ENCODE peak calls at places on chromosome 15, in eight cellular contexts. One of them, this sample, is unnamed.
A peak's percentile ranks its signal among the peaks of the same experiment; 100 is the strongest.

GRCh38 chr15:44537728-44538240 is 837 bp downstream of the EIF3J start:
- DNase-seq in cardiac muscle cell: no peak
- DNase-seq in AG09309: no peak
- DNase-seq in GM12865: peak; percentile 44
- DNase-seq in PC-3: peak; percentile 36
- DNase-seq in mucosa of descending colon: no peak
- DNase-seq in heart left ventricle: no peak
- DNase-seq in esophagus squamous epithelium: no peak
- DNase-seq in this sample: no peak

GRCh38 chr15:53036641-53037040 is 246.5 kb upstream of the ONECUT1 start:
- DNase-seq in cardiac muscle cell: no peak
- DNase-seq in AG09309: no peak
- DNase-seq in GM12865: no peak
- DNase-seq in PC-3: no peak
- DNase-seq in mucosa of descending colon: no peak
- DNase-seq in heart left ventricle: no peak
- DNase-seq in esophagus squamous epithelium: no peak
- DNase-seq in this sample: no peak

GRCh38 chr15:82018201-82018600 is 27.6 kb downstream of the MEX3B start:
- DNase-seq in cardiac muscle cell: no peak
- DNase-seq in AG09309: no peak
- DNase-seq in GM12865: no peak
- DNase-seq in PC-3: no peak
- DNase-seq in mucosa of descending colon: no peak
- DNase-seq in heart left ventricle: no peak
- DNase-seq in esophagus squamous epithelium: no peak
- DNase-seq in this sample: no peak

GRCh38 chr15:65328506-65329297 is 24.2 kb downstream of the RNU5B-1 start:
- DNase-seq in cardiac muscle cell: no peak
- DNase-seq in AG09309: no peak
- DNase-seq in GM12865: no peak
- DNase-seq in PC-3: no peak
- DNase-seq in mucosa of descending colon: no peak
- DNase-seq in heart left ventricle: no peak
- DNase-seq in esophagus squamous epithelium: no peak
- DNase-seq in this sample: no peak

GRCh38 chr15:25967120-25967519 is 104.0 kb upstream of the ATP10A start:
- DNase-seq in cardiac muscle cell: no peak
- DNase-seq in AG09309: no peak
- DNase-seq in GM12865: no peak
- DNase-seq in PC-3: peak; percentile 66
- DNase-seq in mucosa of descending colon: no peak
- DNase-seq in heart left ventricle: no peak
- DNase-seq in esophagus squamous epithelium: no peak
- DNase-seq in this sample: no peak

GRCh38 chr15:100211855-100212850 is 129.6 kb downstream of the ADAMTS17 start:
- DNase-seq in cardiac muscle cell: peak; percentile 55
- DNase-seq in AG09309: no peak
- DNase-seq in GM12865: no peak
- DNase-seq in PC-3: peak; percentile 32
- DNase-seq in mucosa of descending colon: peak; percentile 71
- DNase-seq in heart left ventricle: no peak
- DNase-seq in esophagus squamous epithelium: no peak
- DNase-seq in this sample: peak; percentile 48

GRCh38 chr15:100111103-100112060 is 230.4 kb downstream of the ADAMTS17 start:
- DNase-seq in cardiac muscle cell: no peak
- DNase-seq in AG09309: peak; percentile 59
- DNase-seq in GM12865: no peak
- DNase-seq in PC-3: peak; percentile 85
- DNase-seq in mucosa of descending colon: no peak
- DNase-seq in heart left ventricle: peak; percentile 76
- DNase-seq in esophagus squamous epithelium: no peak
- DNase-seq in this sample: peak; percentile 58

GRCh38 chr15:23642413-23643044 is 5.1 kb downstream of the MAGEL2 start:
- DNase-seq in cardiac muscle cell: peak; percentile 67
- DNase-seq in AG09309: peak; percentile 7
- DNase-seq in GM12865: peak; percentile 13
- DNase-seq in PC-3: peak; percentile 78
- DNase-seq in mucosa of descending colon: peak; percentile 75
- DNase-seq in heart left ventricle: no peak
- DNase-seq in esophagus squamous epithelium: no peak
- DNase-seq in this sample: peak; percentile 71

GRCh38 chr15:23687143-23687470 is at the start of gene NDN:
- DNase-seq in cardiac muscle cell: peak; percentile 71
- DNase-seq in AG09309: no peak
- DNase-seq in GM12865: no peak
- DNase-seq in PC-3: no peak
- DNase-seq in mucosa of descending colon: peak; percentile 77
- DNase-seq in heart left ventricle: peak; percentile 74
- DNase-seq in esophagus squamous epithelium: no peak
- DNase-seq in this sample: peak; percentile 78

GRCh38 chr15:89333011-89333860 is 1.4 kb downstream of the POLG start:
- DNase-seq in cardiac muscle cell: no peak
- DNase-seq in AG09309: no peak
- DNase-seq in GM12865: peak; percentile 22
- DNase-seq in PC-3: no peak
- DNase-seq in mucosa of descending colon: no peak
- DNase-seq in heart left ventricle: peak; percentile 64
- DNase-seq in esophagus squamous epithelium: no peak
- DNase-seq in this sample: no peak

GRCh38 chr15:94324835-94325767 is 93.7 kb downstream of the MCTP2 start:
- DNase-seq in cardiac muscle cell: no peak
- DNase-seq in AG09309: no peak
- DNase-seq in GM12865: no peak
- DNase-seq in PC-3: no peak
- DNase-seq in mucosa of descending colon: peak; percentile 71
- DNase-seq in heart left ventricle: no peak
- DNase-seq in esophagus squamous epithelium: no peak
- DNase-seq in this sample: no peak

GRCh38 chr15:87219650-87220615 is 1036.6 kb downstream of the NTRK3 start:
- DNase-seq in cardiac muscle cell: no peak
- DNase-seq in AG09309: no peak
- DNase-seq in GM12865: no peak
- DNase-seq in PC-3: peak; percentile 56
- DNase-seq in mucosa of descending colon: no peak
- DNase-seq in heart left ventricle: no peak
- DNase-seq in esophagus squamous epithelium: no peak
- DNase-seq in this sample: no peak

GRCh38 chr15:86115138-86115801 is 35.6 kb downstream of the AGBL1 start:
- DNase-seq in cardiac muscle cell: no peak
- DNase-seq in AG09309: no peak
- DNase-seq in GM12865: no peak
- DNase-seq in PC-3: no peak
- DNase-seq in mucosa of descending colon: no peak
- DNase-seq in heart left ventricle: no peak
- DNase-seq in esophagus squamous epithelium: no peak
- DNase-seq in this sample: no peak
- TF ChIP-seq CTCF in cardiac muscle cell: no peak
- TF ChIP-seq CTCF in AG09309: no peak
- TF ChIP-seq CTCF in GM12865: no peak
- TF ChIP-seq CTCF in PC-3: no peak
- TF ChIP-seq CTCF in mucosa of descending colon: no peak
- TF ChIP-seq CTCF in heart left ventricle: no peak
- TF ChIP-seq CTCF in esophagus squamous epithelium: no peak
- TF ChIP-seq CTCF in this sample: peak; percentile 21

GRCh38 chr15:85380860-85381535 is 595 bp downstream of the AKAP13 start:
- DNase-seq in cardiac muscle cell: peak; percentile 72
- DNase-seq in AG09309: no peak
- DNase-seq in GM12865: no peak
- DNase-seq in PC-3: peak; percentile 19
- DNase-seq in mucosa of descending colon: peak; percentile 78
- DNase-seq in heart left ventricle: peak; percentile 82
- DNase-seq in esophagus squamous epithelium: peak; percentile 17
- DNase-seq in this sample: peak; percentile 85

GRCh38 chr15:85379403-85380131 is 836 bp upstream of the AKAP13 start:
- DNase-seq in cardiac muscle cell: no peak
- DNase-seq in AG09309: no peak
- DNase-seq in GM12865: peak; percentile 59
- DNase-seq in PC-3: peak; percentile 33
- DNase-seq in mucosa of descending colon: peak; percentile 45
- DNase-seq in heart left ventricle: no peak
- DNase-seq in esophagus squamous epithelium: no peak
- DNase-seq in this sample: no peak

GRCh38 chr15:85377986-85378385 is 2.4 kb upstream of the AKAP13 start:
- DNase-seq in cardiac muscle cell: no peak
- DNase-seq in AG09309: no peak
- DNase-seq in GM12865: no peak
- DNase-seq in PC-3: no peak
- DNase-seq in mucosa of descending colon: no peak
- DNase-seq in heart left ventricle: no peak
- DNase-seq in esophagus squamous epithelium: no peak
- DNase-seq in this sample: no peak

GRCh38 chr15:85381850-85382751 is 1.7 kb downstream of the AKAP13 start:
- DNase-seq in cardiac muscle cell: peak; percentile 11
- DNase-seq in AG09309: no peak
- DNase-seq in GM12865: peak; percentile 54
- DNase-seq in PC-3: peak; percentile 28
- DNase-seq in mucosa of descending colon: no peak
- DNase-seq in heart left ventricle: no peak
- DNase-seq in esophagus squamous epithelium: no peak
- DNase-seq in this sample: no peak

GRCh38 chr15:85380217-85380859 is at the start of gene AKAP13:
- DNase-seq in cardiac muscle cell: peak; percentile 98
- DNase-seq in AG09309: peak; percentile 99
- DNase-seq in GM12865: peak; percentile 100
- DNase-seq in PC-3: peak; percentile 99
- DNase-seq in mucosa of descending colon: peak; percentile 95
- DNase-seq in heart left ventricle: peak; percentile 98
- DNase-seq in esophagus squamous epithelium: peak; percentile 79
- DNase-seq in this sample: peak; percentile 99
- TF ChIP-seq CTCF in cardiac muscle cell: no peak
- TF ChIP-seq CTCF in AG09309: no peak
- TF ChIP-seq CTCF in GM12865: no peak
- TF ChIP-seq CTCF in PC-3: no peak
- TF ChIP-seq CTCF in mucosa of descending colon: no peak
- TF ChIP-seq CTCF in heart left ventricle: no peak
- TF ChIP-seq CTCF in esophagus squamous epithelium: no peak
- TF ChIP-seq CTCF in this sample: no peak

GRCh38 chr15:64024172-64025050 is 21.9 kb downstream of the DAPK2 start:
- DNase-seq in cardiac muscle cell: no peak
- DNase-seq in AG09309: no peak
- DNase-seq in GM12865: peak; percentile 32
- DNase-seq in PC-3: no peak
- DNase-seq in mucosa of descending colon: no peak
- DNase-seq in heart left ventricle: no peak
- DNase-seq in esophagus squamous epithelium: no peak
- DNase-seq in this sample: no peak
- TF ChIP-seq CTCF in cardiac muscle cell: peak; percentile 6
- TF ChIP-seq CTCF in AG09309: peak; percentile 21
- TF ChIP-seq CTCF in GM12865: no peak
- TF ChIP-seq CTCF in PC-3: no peak
- TF ChIP-seq CTCF in mucosa of descending colon: no peak
- TF ChIP-seq CTCF in heart left ventricle: no peak
- TF ChIP-seq CTCF in esophagus squamous epithelium: no peak
- TF ChIP-seq CTCF in this sample: no peak

GRCh38 chr15:48536681-48537091 is 108.8 kb downstream of the FBN1 start:
- DNase-seq in cardiac muscle cell: no peak
- DNase-seq in AG09309: peak; percentile 62
- DNase-seq in GM12865: no peak
- DNase-seq in PC-3: no peak
- DNase-seq in mucosa of descending colon: no peak
- DNase-seq in heart left ventricle: no peak
- DNase-seq in esophagus squamous epithelium: no peak
- DNase-seq in this sample: no peak
- TF ChIP-seq CTCF in cardiac muscle cell: no peak
- TF ChIP-seq CTCF in AG09309: no peak
- TF ChIP-seq CTCF in GM12865: no peak
- TF ChIP-seq CTCF in PC-3: no peak
- TF ChIP-seq CTCF in mucosa of descending colon: no peak
- TF ChIP-seq CTCF in heart left ventricle: no peak
- TF ChIP-seq CTCF in esophagus squamous epithelium: no peak
- TF ChIP-seq CTCF in this sample: no peak

DNA sequence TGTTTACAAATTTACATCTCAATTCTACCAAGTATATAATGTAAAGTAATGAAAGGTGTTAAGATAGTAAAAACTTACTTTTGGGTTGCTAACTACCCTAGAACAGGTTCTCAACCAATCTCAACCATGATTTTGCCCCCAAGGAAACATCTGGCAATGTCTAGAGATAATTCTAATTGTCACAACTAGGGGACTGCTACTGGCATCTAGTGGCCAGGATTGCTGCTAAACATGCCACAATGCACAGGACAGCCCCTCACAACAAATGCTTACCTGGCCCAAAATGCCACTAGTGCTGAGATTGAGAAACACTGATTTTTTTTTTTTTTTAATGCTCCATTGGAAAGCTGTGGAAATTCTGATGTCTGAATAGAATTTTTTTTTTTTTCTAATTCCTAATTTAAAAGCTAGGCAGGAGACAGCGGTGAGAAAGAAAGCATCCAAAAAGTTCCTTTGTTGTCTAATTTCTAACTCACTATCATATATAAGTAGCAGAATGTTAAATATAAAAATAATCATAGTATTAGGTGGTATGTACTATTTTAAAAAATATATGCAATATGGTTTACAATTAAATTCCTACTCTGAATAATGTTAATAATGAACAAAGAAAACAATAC is 81.5 kb downstream of the TJP1 start:
- DNase-seq in cardiac muscle cell: no peak
- DNase-seq in AG09309: no peak
- DNase-seq in GM12865: peak; percentile 32
- DNase-seq in PC-3: peak; percentile 37
- DNase-seq in mucosa of descending colon: no peak
- DNase-seq in heart left ventricle: no peak
- DNase-seq in esophagus squamous epithelium: no peak
- DNase-seq in this sample: no peak
- TF ChIP-seq CTCF in cardiac muscle cell: peak; percentile 18
- TF ChIP-seq CTCF in AG09309: no peak
- TF ChIP-seq CTCF in GM12865: peak; percentile 42
- TF ChIP-seq CTCF in PC-3: peak; percentile 61
- TF ChIP-seq CTCF in mucosa of descending colon: no peak
- TF ChIP-seq CTCF in heart left ventricle: no peak
- TF ChIP-seq CTCF in esophagus squamous epithelium: no peak
- TF ChIP-seq CTCF in this sample: no peak

GRCh38 chr15:58224068-58224467 is 85.9 kb downstream of the AQP9 start:
- DNase-seq in cardiac muscle cell: no peak
- DNase-seq in AG09309: no peak
- DNase-seq in GM12865: no peak
- DNase-seq in PC-3: no peak
- DNase-seq in mucosa of descending colon: no peak
- DNase-seq in heart left ventricle: no peak
- DNase-seq in esophagus squamous epithelium: no peak
- DNase-seq in this sample: no peak

GRCh38 chr15:58229297-58229768 is 91.2 kb downstream of the AQP9 start:
- DNase-seq in cardiac muscle cell: peak; percentile 32
- DNase-seq in AG09309: no peak
- DNase-seq in GM12865: no peak
- DNase-seq in PC-3: no peak
- DNase-seq in mucosa of descending colon: no peak
- DNase-seq in heart left ventricle: no peak
- DNase-seq in esophagus squamous epithelium: no peak
- DNase-seq in this sample: no peak

GRCh38 chr15:58223432-58223831 is 85.3 kb downstream of the AQP9 start:
- DNase-seq in cardiac muscle cell: no peak
- DNase-seq in AG09309: no peak
- DNase-seq in GM12865: no peak
- DNase-seq in PC-3: no peak
- DNase-seq in mucosa of descending colon: no peak
- DNase-seq in heart left ventricle: no peak
- DNase-seq in esophagus squamous epithelium: no peak
- DNase-seq in this sample: no peak

GRCh38 chr15:58228708-58229107 is 90.5 kb downstream of the AQP9 start:
- DNase-seq in cardiac muscle cell: peak; percentile 69
- DNase-seq in AG09309: peak; percentile 72
- DNase-seq in GM12865: no peak
- DNase-seq in PC-3: no peak
- DNase-seq in mucosa of descending colon: no peak
- DNase-seq in heart left ventricle: no peak
- DNase-seq in esophagus squamous epithelium: no peak
- DNase-seq in this sample: no peak

GRCh38 chr15:58227706-58228543 is 89.7 kb downstream of the AQP9 start:
- DNase-seq in cardiac muscle cell: peak; percentile 83
- DNase-seq in AG09309: peak; percentile 46
- DNase-seq in GM12865: peak; percentile 83
- DNase-seq in PC-3: peak; percentile 83
- DNase-seq in mucosa of descending colon: peak; percentile 70
- DNase-seq in heart left ventricle: peak; percentile 82
- DNase-seq in esophagus squamous epithelium: no peak
- DNase-seq in this sample: peak; percentile 79
- TF ChIP-seq CTCF in cardiac muscle cell: peak; percentile 79
- TF ChIP-seq CTCF in AG09309: peak; percentile 85
- TF ChIP-seq CTCF in GM12865: peak; percentile 75
- TF ChIP-seq CTCF in PC-3: peak; percentile 88
- TF ChIP-seq CTCF in mucosa of descending colon: peak; percentile 68
- TF ChIP-seq CTCF in heart left ventricle: peak; percentile 90
- TF ChIP-seq CTCF in esophagus squamous epithelium: peak; percentile 79
- TF ChIP-seq CTCF in this sample: peak; percentile 86